ENCODE peak calls at places on chromosomes 5 and 9, in five cellular contexts. One of them, this sample, is unnamed.

GRCh38 chr9:95004452-95005275 is 278.2 kb downstream of the AOPEP start:
- DNase-seq in activated CD4-positive, CD25-positive, alpha-beta regulatory T cell: no peak
- DNase-seq in GM20000: peak; percentile 85
- DNase-seq in astrocyte: no peak
- DNase-seq in NCI-H460: no peak
- DNase-seq in this sample: no peak

GRCh38 chr9:6931913-6932312 is 174.1 kb downstream of the KDM4C start:
- DNase-seq in astrocyte: peak; percentile 90
- DNase-seq in GM20000: no peak
- DNase-seq in activated CD4-positive, CD25-positive, alpha-beta regulatory T cell: no peak
- DNase-seq in NCI-H460: no peak
- DNase-seq in this sample: no peak

GRCh38 chr5:33857037-33857436 is 34.8 kb downstream of the ADAMTS12 start:
- DNase-seq in activated CD4-positive, CD25-positive, alpha-beta regulatory T cell: no peak
- DNase-seq in GM20000: no peak
- DNase-seq in NCI-H460: no peak
- DNase-seq in astrocyte: no peak
- DNase-seq in this sample: peak; percentile 79

GRCh38 chr9:101574773-101575333 is 19.9 kb downstream of the PPP3R2 start:
- DNase-seq in NCI-H460: no peak
- DNase-seq in GM20000: no peak
- DNase-seq in astrocyte: no peak
- DNase-seq in activated CD4-positive, CD25-positive, alpha-beta regulatory T cell: no peak
- DNase-seq in this sample: no peak

GRCh38 chr5:179819296-179820126 is 1.2 kb upstream of the SQSTM1 start:
- DNase-seq in astrocyte: peak; percentile 62
- DNase-seq in activated CD4-positive, CD25-positive, alpha-beta regulatory T cell: no peak
- DNase-seq in NCI-H460: peak; percentile 66
- DNase-seq in GM20000: peak; percentile 72
- DNase-seq in this sample: no peak

GRCh38 chr5:131630208-131630962 is 4.6 kb downstream of the RAPGEF6 start:
- DNase-seq in NCI-H460: peak; percentile 9
- DNase-seq in astrocyte: no peak
- DNase-seq in GM20000: no peak
- DNase-seq in activated CD4-positive, CD25-positive, alpha-beta regulatory T cell: no peak
- DNase-seq in this sample: no peak

GRCh38 chr9:105993051-105993854 is 298.9 kb downstream of the TMEM38B start:
- DNase-seq in activated CD4-positive, CD25-positive, alpha-beta regulatory T cell: no peak
- DNase-seq in NCI-H460: no peak
- DNase-seq in GM20000: no peak
- DNase-seq in astrocyte: no peak
- DNase-seq in this sample: no peak

GRCh38 chr5:73515232-73515631 is 17.0 kb downstream of the BTF3 start:
- DNase-seq in activated CD4-positive, CD25-positive, alpha-beta regulatory T cell: no peak
- DNase-seq in GM20000: no peak
- DNase-seq in astrocyte: no peak
- DNase-seq in NCI-H460: no peak
- DNase-seq in this sample: no peak

GRCh38 chr9:33355933-33356332 is 46.4 kb downstream of the AQP7 start:
- DNase-seq in GM20000: no peak
- DNase-seq in activated CD4-positive, CD25-positive, alpha-beta regulatory T cell: no peak
- DNase-seq in astrocyte: no peak
- DNase-seq in NCI-H460: no peak
- DNase-seq in this sample: no peak

GRCh38 chr9:94758031-94758430 is 31.5 kb downstream of the AOPEP start:
- DNase-seq in GM20000: no peak
- DNase-seq in NCI-H460: no peak
- DNase-seq in astrocyte: no peak
- DNase-seq in activated CD4-positive, CD25-positive, alpha-beta regulatory T cell: no peak
- DNase-seq in this sample: no peak

GRCh38 chr9:133103183-133103986 is 17.7 kb downstream of the RALGDS start:
- DNase-seq in activated CD4-positive, CD25-positive, alpha-beta regulatory T cell: peak; percentile 41
- DNase-seq in astrocyte: no peak
- DNase-seq in NCI-H460: peak; percentile 59
- DNase-seq in GM20000: peak; percentile 83
- DNase-seq in this sample: no peak